ENCODE peak calls at places on chromosomes 13 and 19, in seven cellular contexts. J, T, G, A, U, N and C are unnamed samples.

GRCh38 chr19:18104793-18105131 is 7.2 kb downstream of the MAST3 start:
- DNase-seq in J (no peak), T (no peak), G (no peak), A (no peak), U (no peak), N (no peak), C (no peak)

GRCh38 chr19:11381535-11382369 is 2.4 kb downstream of the EPOR start:
- DNase-seq in J (peak; percentile 96), T (peak; percentile 74), G (peak; percentile 87), A (peak; percentile 86), U (peak; percentile 81), N (peak; percentile 94), C (peak; percentile 72)

GRCh38 chr13:79349011-79349410 is 57.0 kb downstream of the RBM26 start:
- DNase-seq in J (no peak), T (no peak), G (no peak), A (no peak), U (no peak), N (no peak), C (no peak)

GRCh38 chr13:112136095-112136494 is 69.1 kb downstream of the SOX1 start:
- DNase-seq in J (no peak), T (no peak), G (no peak), A (no peak), U (no peak), N (no peak), C (no peak)

GRCh38 chr19:19661675-19662251 is 1.7 kb downstream of the ATP13A1 start:
- DNase-seq in J (peak; percentile 91), T (peak; percentile 34), G (no peak), A (no peak), U (no peak), N (no peak), C (peak; percentile 66)

GRCh38 chr13:76723551-76724232 is 162.5 kb downstream of the KCTD12 start:
- DNase-seq in J (no peak), T (no peak), G (no peak), A (no peak), U (peak; percentile 34), N (no peak), C (no peak)

GRCh38 chr13:111517641-111518010 is 197.2 kb downstream of the TEX29 start:
- DNase-seq in J (no peak), T (no peak), G (no peak), A (no peak), U (peak; percentile 6), N (no peak), C (no peak)

GRCh38 chr13:30857018-30857417 is 49.1 kb upstream of the MEDAG start:
- DNase-seq in J (no peak), T (no peak), G (no peak), A (no peak), U (no peak), N (no peak), C (no peak)

GRCh38 chr13:106472621-106473020 is 62.8 kb downstream of the EFNB2 start:
- DNase-seq in J (no peak), T (no peak), G (no peak), A (no peak), U (no peak), N (no peak), C (no peak)

GRCh38 chr13:62779146-62779545 is 1363.5 kb upstream of the PCDH20 start:
- DNase-seq in J (no peak), T (no peak), G (no peak), A (no peak), U (no peak), N (no peak), C (no peak)

GRCh38 chr13:35744566-35745203 is 268.2 kb upstream of the MAB21L1 start:
- DNase-seq in J (no peak), T (no peak), G (no peak), A (no peak), U (no peak), N (peak; percentile 11), C (no peak)

GRCh38 chr19:30402790-30403189 is 30.6 kb downstream of the ZNF536 start:
- DNase-seq in J (no peak), T (no peak), G (no peak), A (no peak), U (no peak), N (no peak), C (no peak)

GRCh38 chr19:12180377-12180776 is 17.5 kb downstream of the ZNF136 start:
- DNase-seq in J (no peak), T (no peak), G (no peak), A (no peak), U (no peak), N (no peak), C (no peak)

GRCh38 chr13:106649495-106649894 is 81.6 kb upstream of the ARGLU1 start:
- DNase-seq in J (no peak), T (no peak), G (no peak), A (no peak), U (no peak), N (no peak), C (no peak)

GRCh38 chr13:111488466-111489132 is 168.2 kb downstream of the TEX29 start:
- DNase-seq in J (no peak), T (no peak), G (no peak), A (no peak), U (peak; percentile 4), N (no peak), C (no peak)